ENCODE peak calls at places on chromosome 13, in ten cellular contexts. G is HTR-8/SVneo, W is HEK293T, N is DMS53, X is foreskin fibroblast, U is activated gamma-delta T cell treated with Interleukin-2 at 50 U/mL for 16 hours, T is glutamatergic neuron, Y is kidney tubule cell, R is cardiac muscle cell, O is cardiac fibroblast. K is an unnamed sample.

GRCh38 chr13:102631198-102631597 is 34.4 kb downstream of the TPP2 start:
- DNase-seq in G (no peak), W (no peak), N (no peak), X (no peak), U (no peak), T (no peak), Y (no peak), R (no peak), O (no peak), K (no peak)

GRCh38 chr13:101149735-101150380 is 266.4 kb downstream of the NALCN start:
- DNase-seq in G (peak; percentile 20), W (peak; percentile 5), N (no peak), X (peak; percentile 57), U (no peak), T (peak; percentile 63), Y (no peak), R (peak; percentile 35), O (peak; percentile 30), K (peak; percentile 9)

GRCh38 chr13:76729690-76730089 is 156.5 kb downstream of the KCTD12 start:
- DNase-seq in G (no peak), W (no peak), N (no peak), X (no peak), U (no peak), T (no peak), Y (no peak), R (no peak), O (no peak), K (no peak)

GRCh38 chr13:102487330-102487729 is 85.5 kb upstream of the FGF14 start:
- DNase-seq in G (no peak), W (no peak), N (no peak), X (no peak), U (no peak), T (no peak), Y (no peak), R (no peak), O (no peak), K (no peak)

GRCh38 chr13:51122868-51123267 is 11.8 kb upstream of the C13orf42 start:
- DNase-seq in G (no peak), W (no peak), N (peak; percentile 83), X (no peak), U (no peak), T (no peak), Y (peak; percentile 29), R (no peak), O (no peak), K (no peak)

GRCh38 chr13:95030948-95031347 is 270.3 kb downstream of the ABCC4 start:
- DNase-seq in G (no peak), W (no peak), N (no peak), X (no peak), U (no peak), T (no peak), Y (no peak), R (no peak), O (no peak), K (no peak)

GRCh38 chr13:114134111-114134943 is 1.9 kb upstream of the RASA3 start:
- DNase-seq in G (no peak), W (no peak), N (peak; percentile 2), X (no peak), U (no peak), T (no peak), Y (peak; percentile 79), R (no peak), O (no peak), K (no peak)

GRCh38 chr13:57632276-57633140 is 964 bp downstream of the PCDH17 start:
- DNase-seq in G (no peak), W (no peak), N (no peak), X (no peak), U (no peak), T (peak; percentile 61), Y (peak; percentile 9), R (peak; percentile 12), O (peak; percentile 1), K (no peak)

GRCh38 chr13:32315255-32316029 is at the start of the genes BRCA2 and ZAR1L:
- DNase-seq in G (peak; percentile 76), W (peak; percentile 82), N (peak; percentile 97), X (peak; percentile 89), U (peak; percentile 82), T (peak; percentile 86), Y (peak; percentile 90), R (peak; percentile 95), O (peak; percentile 93), K (peak; percentile 78)

GRCh38 chr13:32471187-32471922 is 43.4 kb upstream of the N4BP2L1 start:
- DNase-seq in G (no peak), W (no peak), N (no peak), X (peak; percentile 16), U (no peak), T (no peak), Y (no peak), R (peak; percentile 90), O (peak; percentile 87), K (no peak)

GRCh38 chr13:103006706-103007426 is 59.4 kb downstream of the SLC10A2 start:
- DNase-seq in G (no peak), W (no peak), N (no peak), X (peak; percentile 30), U (no peak), T (no peak), Y (no peak), R (no peak), O (no peak), K (no peak)

GRCh38 chr13:113566227-113566561 is 18.4 kb upstream of the TFDP1 start:
- DNase-seq in G (no peak), W (no peak), N (no peak), X (no peak), U (no peak), T (no peak), Y (no peak), R (no peak), O (no peak), K (no peak)

GRCh38 chr13:21541980-21542379 is 62.0 kb downstream of the MICU2 start:
- DNase-seq in G (no peak), W (no peak), N (peak; percentile 90), X (no peak), U (no peak), T (no peak), Y (no peak), R (no peak), O (no peak), K (no peak)

GRCh38 chr13:20580257-20580656 is 13.3 kb downstream of the IFT88 start:
- DNase-seq in G (no peak), W (no peak), N (no peak), X (no peak), U (no peak), T (no peak), Y (no peak), R (peak; percentile 9), O (no peak), K (no peak)

GRCh38 chr13:63455938-63456337 is 2040.3 kb upstream of the PCDH20 start:
- DNase-seq in G (no peak), W (peak; percentile 51), N (peak; percentile 0), X (no peak), U (no peak), T (no peak), Y (no peak), R (peak; percentile 2), O (no peak), K (no peak)

GRCh38 chr13:23463631-23464030 is 30.1 kb upstream of the SACS start:
- DNase-seq in G (no peak), W (no peak), N (no peak), X (no peak), U (no peak), T (no peak), Y (no peak), R (no peak), O (no peak), K (no peak)

GRCh38 chr13:20924758-20925394 is 22.3 kb upstream of the XPO4 start:
- DNase-seq in G (peak; percentile 42), W (peak; percentile 47), N (peak; percentile 94), X (peak; percentile 67), U (peak; percentile 72), T (peak; percentile 87), Y (peak; percentile 76), R (peak; percentile 91), O (peak; percentile 92), K (peak; percentile 55)

GRCh38 chr13:55553736-55554135 is 1587.0 kb upstream of the PRR20A start:
- DNase-seq in G (no peak), W (no peak), N (no peak), X (no peak), U (no peak), T (no peak), Y (no peak), R (no peak), O (no peak), K (no peak)

GRCh38 chr13:112622375-112622774 is 34.4 kb upstream of the TUBGCP3 start:
- DNase-seq in G (no peak), W (no peak), N (no peak), X (no peak), U (no peak), T (no peak), Y (no peak), R (no peak), O (no peak), K (no peak)

GRCh38 chr13:24630121-24630520 is 50.1 kb upstream of the ATP12A start:
- DNase-seq in G (no peak), W (no peak), N (no peak), X (no peak), U (no peak), T (no peak), Y (no peak), R (no peak), O (no peak), K (no peak)

GRCh38 chr13:48733739-48734329 is 80.1 kb downstream of the CYSLTR2 start:
- DNase-seq in G (no peak), W (no peak), N (no peak), X (no peak), U (no peak), T (no peak), Y (peak; percentile 28), R (peak; percentile 25), O (no peak), K (no peak)

GRCh38 chr13:33004454-33004853 is 11.8 kb upstream of the KL start:
- DNase-seq in G (no peak), W (no peak), N (peak; percentile 56), X (no peak), U (no peak), T (no peak), Y (no peak), R (peak; percentile 64), O (peak; percentile 78), K (no peak)

GRCh38 chr13:79986890-79987289 is 354.0 kb downstream of the SPRY2 start:
- DNase-seq in G (no peak), W (no peak), N (no peak), X (no peak), U (no peak), T (no peak), Y (no peak), R (no peak), O (no peak), K (no peak)

GRCh38 chr13:78618411-78618810 is 15.1 kb upstream of the POU4F1 start:
- DNase-seq in G (no peak), W (no peak), N (no peak), X (no peak), U (no peak), T (no peak), Y (no peak), R (no peak), O (no peak), K (no peak)

GRCh38 chr13:105442941-105443340 is 1092.5 kb downstream of the EFNB2 start:
- DNase-seq in G (peak; percentile 59), W (no peak), N (peak; percentile 77), X (peak; percentile 94), U (no peak), T (no peak), Y (peak; percentile 99), R (peak; percentile 96), O (peak; percentile 96), K (peak; percentile 25)

GRCh38 chr13:79458436-79458835 is 22.5 kb upstream of the NDFIP2 start:
- DNase-seq in G (no peak), W (no peak), N (no peak), X (no peak), U (no peak), T (no peak), Y (no peak), R (no peak), O (no peak), K (no peak)

GRCh38 chr13:24724714-24725113 is 39.3 kb upstream of the RNF17 start:
- DNase-seq in G (no peak), W (no peak), N (no peak), X (no peak), U (no peak), T (no peak), Y (no peak), R (no peak), O (no peak), K (no peak)

GRCh38 chr13:112469071-112469745 is 93.1 kb downstream of the SPACA7 start:
- DNase-seq in G (no peak), W (no peak), N (no peak), X (no peak), U (no peak), T (no peak), Y (no peak), R (no peak), O (no peak), K (no peak)